ENCODE peak calls at places on chromosome 18, in nine cellular contexts. One of them, this sample, is unnamed.

GRCh38 chr18:2480536-2480935 is 90.8 kb downstream of the METTL4 start:
- DNase-seq in WERI-Rb-1: no peak
- DNase-seq in fibroblast of lung: no peak
- DNase-seq in pancreas: no peak
- DNase-seq in IMR-90: peak
- DNase-seq in suprapubic skin: no peak
- DNase-seq in Panc1: no peak
- DNase-seq in left lung: no peak
- DNase-seq in AG04450: no peak
- DNase-seq in this sample: no peak

GRCh38 chr18:76708727-76709353 is 113.5 kb upstream of the ZNF236 start:
- DNase-seq in Panc1: no peak
- DNase-seq in IMR-90: no peak
- DNase-seq in fibroblast of lung: no peak
- DNase-seq in left lung: no peak
- DNase-seq in pancreas: no peak
- DNase-seq in suprapubic skin: no peak
- DNase-seq in WERI-Rb-1: no peak
- DNase-seq in AG04450: no peak
- DNase-seq in this sample: no peak

GRCh38 chr18:58310517-58310916 is 266.5 kb downstream of the NEDD4L start:
- DNase-seq in Panc1: no peak
- DNase-seq in fibroblast of lung: no peak
- DNase-seq in suprapubic skin: no peak
- DNase-seq in AG04450: no peak
- DNase-seq in IMR-90: no peak
- DNase-seq in left lung: peak
- DNase-seq in pancreas: peak
- DNase-seq in WERI-Rb-1: no peak
- DNase-seq in this sample: no peak

GRCh38 chr18:55018602-55019001 is 59.3 kb upstream of the CCDC68 start:
- DNase-seq in left lung: no peak
- DNase-seq in pancreas: no peak
- DNase-seq in suprapubic skin: no peak
- DNase-seq in AG04450: no peak
- DNase-seq in WERI-Rb-1: no peak
- DNase-seq in IMR-90: peak
- DNase-seq in Panc1: no peak
- DNase-seq in fibroblast of lung: peak
- DNase-seq in this sample: no peak

GRCh38 chr18:59517446-59518171 is 158.5 kb upstream of the LMAN1 start:
- DNase-seq in AG04450: no peak
- DNase-seq in Panc1: no peak
- DNase-seq in left lung: no peak
- DNase-seq in WERI-Rb-1: no peak
- DNase-seq in pancreas: no peak
- DNase-seq in suprapubic skin: no peak
- DNase-seq in IMR-90: peak
- DNase-seq in fibroblast of lung: no peak
- DNase-seq in this sample: no peak

GRCh38 chr18:41660654-41661053 is 294.4 kb upstream of the PIK3C3 start:
- DNase-seq in suprapubic skin: no peak
- DNase-seq in WERI-Rb-1: no peak
- DNase-seq in IMR-90: no peak
- DNase-seq in AG04450: no peak
- DNase-seq in fibroblast of lung: no peak
- DNase-seq in Panc1: no peak
- DNase-seq in left lung: no peak
- DNase-seq in pancreas: no peak
- DNase-seq in this sample: no peak

GRCh38 chr18:25805939-25806338 is 284.5 kb downstream of the SS18 start:
- DNase-seq in suprapubic skin: no peak
- DNase-seq in AG04450: no peak
- DNase-seq in IMR-90: no peak
- DNase-seq in fibroblast of lung: no peak
- DNase-seq in pancreas: no peak
- DNase-seq in left lung: no peak
- DNase-seq in WERI-Rb-1: no peak
- DNase-seq in Panc1: no peak
- DNase-seq in this sample: no peak

GRCh38 chr18:13530215-13530878 is 196.0 kb downstream of the FAM210A start:
- DNase-seq in IMR-90: no peak
- DNase-seq in WERI-Rb-1: no peak
- DNase-seq in fibroblast of lung: no peak
- DNase-seq in pancreas: no peak
- DNase-seq in AG04450: no peak
- DNase-seq in suprapubic skin: no peak
- DNase-seq in left lung: no peak
- DNase-seq in Panc1: no peak
- DNase-seq in this sample: no peak

GRCh38 chr18:58513615-58514014 is 115.3 kb downstream of the ALPK2 start:
- DNase-seq in AG04450: no peak
- DNase-seq in fibroblast of lung: no peak
- DNase-seq in Panc1: no peak
- DNase-seq in WERI-Rb-1: no peak
- DNase-seq in pancreas: no peak
- DNase-seq in IMR-90: no peak
- DNase-seq in left lung: no peak
- DNase-seq in suprapubic skin: no peak
- DNase-seq in this sample: no peak

GRCh38 chr18:79923896-79924585 is 27.4 kb downstream of the SLC66A2 start:
- DNase-seq in suprapubic skin: peak
- DNase-seq in Panc1: no peak
- DNase-seq in AG04450: no peak
- DNase-seq in left lung: peak
- DNase-seq in IMR-90: no peak
- DNase-seq in WERI-Rb-1: peak
- DNase-seq in fibroblast of lung: no peak
- DNase-seq in pancreas: peak
- DNase-seq in this sample: no peak

GRCh38 chr18:28013064-28013463 is 163.9 kb downstream of the CDH2 start:
- DNase-seq in fibroblast of lung: peak
- DNase-seq in left lung: no peak
- DNase-seq in IMR-90: peak
- DNase-seq in suprapubic skin: no peak
- DNase-seq in Panc1: no peak
- DNase-seq in WERI-Rb-1: no peak
- DNase-seq in AG04450: peak
- DNase-seq in pancreas: no peak
- DNase-seq in this sample: no peak

GRCh38 chr18:50697509-50697908 is 122.3 kb downstream of the MRO start:
- DNase-seq in AG04450: no peak
- DNase-seq in suprapubic skin: no peak
- DNase-seq in fibroblast of lung: no peak
- DNase-seq in WERI-Rb-1: no peak
- DNase-seq in pancreas: no peak
- DNase-seq in IMR-90: no peak
- DNase-seq in Panc1: no peak
- DNase-seq in left lung: no peak
- DNase-seq in this sample: no peak

GRCh38 chr18:71442830-71443229 is 1101.3 kb downstream of the CBLN2 start:
- DNase-seq in WERI-Rb-1: no peak
- DNase-seq in fibroblast of lung: peak
- DNase-seq in left lung: no peak
- DNase-seq in Panc1: no peak
- DNase-seq in IMR-90: no peak
- DNase-seq in AG04450: no peak
- DNase-seq in pancreas: no peak
- DNase-seq in suprapubic skin: no peak
- DNase-seq in this sample: no peak

GRCh38 chr18:67194886-67195285 is 321.6 kb downstream of the DSEL start:
- DNase-seq in Panc1: no peak
- DNase-seq in pancreas: no peak
- DNase-seq in WERI-Rb-1: no peak
- DNase-seq in AG04450: no peak
- DNase-seq in left lung: no peak
- DNase-seq in IMR-90: no peak
- DNase-seq in fibroblast of lung: no peak
- DNase-seq in suprapubic skin: no peak
- DNase-seq in this sample: no peak

GRCh38 chr18:79493211-79493800 is 97.6 kb downstream of the NFATC1 start:
- DNase-seq in left lung: peak
- DNase-seq in IMR-90: no peak
- DNase-seq in fibroblast of lung: no peak
- DNase-seq in Panc1: no peak
- DNase-seq in suprapubic skin: peak
- DNase-seq in pancreas: peak
- DNase-seq in WERI-Rb-1: no peak
- DNase-seq in AG04450: no peak
- DNase-seq in this sample: no peak

GRCh38 chr18:58045265-58046086 is 1.4 kb downstream of the NEDD4L start:
- DNase-seq in fibroblast of lung: no peak
- DNase-seq in left lung: peak
- DNase-seq in pancreas: peak
- DNase-seq in Panc1: no peak
- DNase-seq in IMR-90: peak
- DNase-seq in suprapubic skin: no peak
- DNase-seq in WERI-Rb-1: peak
- DNase-seq in AG04450: no peak
- DNase-seq in this sample: peak

GRCh38 chr18:22737054-22737453 is 196.1 kb upstream of the RBBP8 start:
- DNase-seq in left lung: no peak
- DNase-seq in fibroblast of lung: no peak
- DNase-seq in IMR-90: no peak
- DNase-seq in pancreas: peak
- DNase-seq in suprapubic skin: no peak
- DNase-seq in WERI-Rb-1: no peak
- DNase-seq in Panc1: no peak
- DNase-seq in AG04450: no peak
- DNase-seq in this sample: no peak

GRCh38 chr18:22745966-22746365 is 187.2 kb upstream of the RBBP8 start:
- DNase-seq in Panc1: no peak
- DNase-seq in IMR-90: no peak
- DNase-seq in suprapubic skin: no peak
- DNase-seq in fibroblast of lung: no peak
- DNase-seq in left lung: no peak
- DNase-seq in WERI-Rb-1: no peak
- DNase-seq in AG04450: no peak
- DNase-seq in pancreas: no peak
- DNase-seq in this sample: no peak

GRCh38 chr18:22739243-22739642 is 193.9 kb upstream of the RBBP8 start:
- DNase-seq in Panc1: no peak
- DNase-seq in pancreas: no peak
- DNase-seq in WERI-Rb-1: no peak
- DNase-seq in AG04450: no peak
- DNase-seq in fibroblast of lung: no peak
- DNase-seq in IMR-90: no peak
- DNase-seq in left lung: no peak
- DNase-seq in suprapubic skin: no peak
- DNase-seq in this sample: no peak

GRCh38 chr18:22739789-22740188 is 193.3 kb upstream of the RBBP8 start:
- DNase-seq in suprapubic skin: no peak
- DNase-seq in Panc1: no peak
- DNase-seq in IMR-90: no peak
- DNase-seq in pancreas: no peak
- DNase-seq in left lung: no peak
- DNase-seq in WERI-Rb-1: no peak
- DNase-seq in AG04450: no peak
- DNase-seq in fibroblast of lung: no peak
- DNase-seq in this sample: no peak

DNA sequence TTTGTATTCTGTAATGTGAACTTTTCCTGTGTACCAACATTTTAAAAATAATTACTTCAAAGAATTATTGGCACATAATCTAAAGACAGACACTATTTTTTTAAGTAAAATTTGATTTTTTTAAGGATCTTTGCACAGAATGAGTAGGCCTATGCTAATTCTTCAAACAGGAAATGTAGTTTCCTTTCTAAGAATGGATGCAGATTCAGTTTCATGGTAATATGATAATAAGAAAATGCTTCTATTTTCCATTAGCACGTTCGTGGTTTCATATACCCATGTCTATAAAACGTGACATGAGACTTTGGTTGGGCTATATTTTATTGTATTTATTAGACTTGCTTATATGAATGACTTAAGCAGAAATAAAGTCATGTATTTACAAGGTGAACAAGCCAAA is 191.8 kb upstream of the RBBP8 start:
- DNase-seq in left lung: no peak
- DNase-seq in WERI-Rb-1: no peak
- DNase-seq in pancreas: no peak
- DNase-seq in IMR-90: no peak
- DNase-seq in fibroblast of lung: no peak
- DNase-seq in Panc1: no peak
- DNase-seq in AG04450: no peak
- DNase-seq in suprapubic skin: no peak
- DNase-seq in this sample: no peak
- H3K27ac ChIP-seq in left lung: no peak
- H3K27ac ChIP-seq in WERI-Rb-1: no peak
- H3K27ac ChIP-seq in pancreas: no peak
- H3K27ac ChIP-seq in IMR-90: no peak
- H3K27ac ChIP-seq in fibroblast of lung: no peak
- H3K27ac ChIP-seq in Panc1: no peak
- H3K27ac ChIP-seq in AG04450: no peak
- H3K27ac ChIP-seq in suprapubic skin: no peak
- H3K27ac ChIP-seq in this sample: no peak

GRCh38 chr18:5456577-5457466 is 87.0 kb downstream of the EPB41L3 start:
- DNase-seq in fibroblast of lung: peak
- DNase-seq in pancreas: no peak
- DNase-seq in left lung: no peak
- DNase-seq in WERI-Rb-1: peak
- DNase-seq in suprapubic skin: no peak
- DNase-seq in IMR-90: peak
- DNase-seq in AG04450: no peak
- DNase-seq in Panc1: no peak
- DNase-seq in this sample: peak
- TF ChIP-seq CTCF in fibroblast of lung: peak
- TF ChIP-seq CTCF in pancreas: no peak
- TF ChIP-seq CTCF in left lung: peak
- TF ChIP-seq CTCF in WERI-Rb-1: peak
- TF ChIP-seq CTCF in suprapubic skin: peak
- TF ChIP-seq CTCF in IMR-90: peak
- TF ChIP-seq CTCF in AG04450: peak
- TF ChIP-seq CTCF in Panc1: peak
- TF ChIP-seq CTCF in this sample: peak

GRCh38 chr18:38944446-38945024 is 1378.9 kb upstream of the CELF4 start:
- DNase-seq in IMR-90: no peak
- DNase-seq in AG04450: no peak
- DNase-seq in pancreas: no peak
- DNase-seq in suprapubic skin: no peak
- DNase-seq in left lung: no peak
- DNase-seq in WERI-Rb-1: no peak
- DNase-seq in Panc1: no peak
- DNase-seq in fibroblast of lung: no peak
- DNase-seq in this sample: no peak

GRCh38 chr18:38940863-38941531 is 1375.4 kb upstream of the CELF4 start:
- DNase-seq in fibroblast of lung: peak
- DNase-seq in WERI-Rb-1: no peak
- DNase-seq in left lung: no peak
- DNase-seq in pancreas: no peak
- DNase-seq in AG04450: no peak
- DNase-seq in suprapubic skin: no peak
- DNase-seq in Panc1: peak
- DNase-seq in IMR-90: peak
- DNase-seq in this sample: no peak

GRCh38 chr18:38940475-38940862 is 1374.9 kb upstream of the CELF4 start:
- DNase-seq in IMR-90: no peak
- DNase-seq in WERI-Rb-1: no peak
- DNase-seq in pancreas: no peak
- DNase-seq in Panc1: no peak
- DNase-seq in suprapubic skin: no peak
- DNase-seq in fibroblast of lung: no peak
- DNase-seq in AG04450: no peak
- DNase-seq in left lung: no peak
- DNase-seq in this sample: no peak
- H3K27ac ChIP-seq in IMR-90: no peak
- H3K27ac ChIP-seq in WERI-Rb-1: no peak
- H3K27ac ChIP-seq in pancreas: no peak
- H3K27ac ChIP-seq in Panc1: no peak
- H3K27ac ChIP-seq in suprapubic skin: no peak
- H3K27ac ChIP-seq in fibroblast of lung: no peak
- H3K27ac ChIP-seq in AG04450: no peak
- H3K27ac ChIP-seq in left lung: no peak
- H3K27ac ChIP-seq in this sample: no peak

GRCh38 chr18:36624451-36625167 is 204.2 kb downstream of the TPGS2 start:
- DNase-seq in suprapubic skin: no peak
- DNase-seq in Panc1: no peak
- DNase-seq in fibroblast of lung: no peak
- DNase-seq in IMR-90: no peak
- DNase-seq in pancreas: no peak
- DNase-seq in left lung: no peak
- DNase-seq in WERI-Rb-1: peak
- DNase-seq in AG04450: no peak
- DNase-seq in this sample: no peak
- TF ChIP-seq CTCF in suprapubic skin: no peak
- TF ChIP-seq CTCF in Panc1: peak
- TF ChIP-seq CTCF in fibroblast of lung: no peak
- TF ChIP-seq CTCF in IMR-90: no peak
- TF ChIP-seq CTCF in pancreas: no peak
- TF ChIP-seq CTCF in left lung: no peak
- TF ChIP-seq CTCF in WERI-Rb-1: peak
- TF ChIP-seq CTCF in AG04450: no peak
- TF ChIP-seq CTCF in this sample: no peak